ENCODE peak calls at places on chromosomes 12 and 14, in six cellular contexts. One of them, this sample, is unnamed.

GRCh38 chr14:99325016-99325415 is 53.0 kb upstream of the BCL11B start:
- DNase-seq in testis: no peak
- DNase-seq in lung: no peak
- DNase-seq in aorta: no peak
- DNase-seq in right cardiac atrium: no peak
- DNase-seq in astrocyte: no peak
- DNase-seq in this sample: no peak

GRCh38 chr14:105647784-105648608 is 121.6 kb downstream of the TMEM121 start:
- DNase-seq in testis: no peak
- DNase-seq in lung: no peak
- DNase-seq in aorta: no peak
- DNase-seq in right cardiac atrium: no peak
- DNase-seq in astrocyte: no peak
- DNase-seq in this sample: no peak

GRCh38 chr12:110739894-110740293 is 2.8 kb downstream of the PPP1CC start:
- DNase-seq in testis: no peak
- DNase-seq in lung: no peak
- DNase-seq in aorta: no peak
- DNase-seq in right cardiac atrium: no peak
- DNase-seq in astrocyte: no peak
- DNase-seq in this sample: no peak

GRCh38 chr12:89882051-89882450 is 173.4 kb upstream of the ATP2B1 start:
- DNase-seq in testis: no peak
- DNase-seq in lung: no peak
- DNase-seq in aorta: no peak
- DNase-seq in right cardiac atrium: no peak
- DNase-seq in astrocyte: peak
- DNase-seq in this sample: no peak

GRCh38 chr12:30622509-30622908 is 73.2 kb downstream of the IPO8 start:
- DNase-seq in testis: no peak
- DNase-seq in lung: no peak
- DNase-seq in aorta: no peak
- DNase-seq in right cardiac atrium: no peak
- DNase-seq in astrocyte: peak
- DNase-seq in this sample: peak

GRCh38 chr12:530308-530707 is 70.6 kb downstream of the B4GALNT3 start:
- DNase-seq in testis: no peak
- DNase-seq in lung: no peak
- DNase-seq in aorta: no peak
- DNase-seq in right cardiac atrium: no peak
- DNase-seq in astrocyte: peak
- DNase-seq in this sample: peak

GRCh38 chr14:20469242-20469889 is at the start of gene PNP:
- DNase-seq in testis: peak
- DNase-seq in lung: peak
- DNase-seq in aorta: peak
- DNase-seq in right cardiac atrium: peak
- DNase-seq in astrocyte: peak
- DNase-seq in this sample: peak

GRCh38 chr12:4214912-4215861 is 58.4 kb upstream of the CCND2 start:
- DNase-seq in testis: peak
- DNase-seq in lung: peak
- DNase-seq in aorta: peak
- DNase-seq in right cardiac atrium: peak
- DNase-seq in astrocyte: no peak
- DNase-seq in this sample: peak

GRCh38 chr12:67068204-67068731 is 200.9 kb upstream of the CAND1 start:
- DNase-seq in testis: no peak
- DNase-seq in lung: no peak
- DNase-seq in aorta: no peak
- DNase-seq in right cardiac atrium: no peak
- DNase-seq in astrocyte: no peak
- DNase-seq in this sample: peak

GRCh38 chr12:53221203-53222076 is 10.6 kb downstream of the RARG start:
- DNase-seq in testis: peak
- DNase-seq in lung: peak
- DNase-seq in aorta: peak
- DNase-seq in right cardiac atrium: peak
- DNase-seq in astrocyte: peak
- DNase-seq in this sample: peak

GRCh38 chr14:23345987-23346692 is 6.5 kb downstream of the SLC22A17 start:
- DNase-seq in testis: no peak
- DNase-seq in lung: no peak
- DNase-seq in aorta: no peak
- DNase-seq in right cardiac atrium: no peak
- DNase-seq in astrocyte: no peak
- DNase-seq in this sample: no peak

GRCh38 chr12:96108321-96108720 is 72.9 kb upstream of the LTA4H start:
- DNase-seq in testis: no peak
- DNase-seq in lung: peak
- DNase-seq in aorta: peak
- DNase-seq in right cardiac atrium: peak
- DNase-seq in astrocyte: no peak
- DNase-seq in this sample: peak

GRCh38 chr12:6662906-6663742 is at the start of gene ING4:
- DNase-seq in testis: peak
- DNase-seq in lung: peak
- DNase-seq in aorta: peak
- DNase-seq in right cardiac atrium: peak
- DNase-seq in astrocyte: peak
- DNase-seq in this sample: peak

GRCh38 chr12:6667559-6668210 is 4.8 kb upstream of the ING4 start:
- DNase-seq in testis: no peak
- DNase-seq in lung: no peak
- DNase-seq in aorta: no peak
- DNase-seq in right cardiac atrium: no peak
- DNase-seq in astrocyte: no peak
- DNase-seq in this sample: peak

GRCh38 chr12:6664902-6665301 is 2.0 kb upstream of the ING4 start:
- DNase-seq in testis: no peak
- DNase-seq in lung: no peak
- DNase-seq in aorta: no peak
- DNase-seq in right cardiac atrium: no peak
- DNase-seq in astrocyte: no peak
- DNase-seq in this sample: no peak

GRCh38 chr12:6662602-6662905 is 365 bp downstream of the ING4 start:
- DNase-seq in testis: no peak
- DNase-seq in lung: no peak
- DNase-seq in aorta: no peak
- DNase-seq in right cardiac atrium: no peak
- DNase-seq in astrocyte: no peak
- DNase-seq in this sample: no peak

GRCh38 chr12:6666211-6666610 is 3.3 kb upstream of the ING4 start:
- DNase-seq in testis: no peak
- DNase-seq in lung: no peak
- DNase-seq in aorta: no peak
- DNase-seq in right cardiac atrium: no peak
- DNase-seq in astrocyte: peak
- DNase-seq in this sample: no peak
- H3K27ac ChIP-seq in testis: no peak
- H3K27ac ChIP-seq in lung: no peak
- H3K27ac ChIP-seq in aorta: no peak
- H3K27ac ChIP-seq in right cardiac atrium: no peak
- H3K27ac ChIP-seq in astrocyte: no peak
- H3K27ac ChIP-seq in this sample: no peak

GRCh38 chr12:105231396-105231795 is 4.6 kb downstream of the APPL2 start:
- DNase-seq in testis: no peak
- DNase-seq in lung: no peak
- DNase-seq in aorta: no peak
- DNase-seq in right cardiac atrium: no peak
- DNase-seq in astrocyte: no peak
- DNase-seq in this sample: peak

GRCh38 chr12:105227879-105228278 is 8.1 kb downstream of the APPL2 start:
- DNase-seq in testis: no peak
- DNase-seq in lung: no peak
- DNase-seq in aorta: no peak
- DNase-seq in right cardiac atrium: no peak
- DNase-seq in astrocyte: no peak
- DNase-seq in this sample: no peak

GRCh38 chr12:105228966-105229365 is 7.0 kb downstream of the APPL2 start:
- DNase-seq in testis: no peak
- DNase-seq in lung: no peak
- DNase-seq in aorta: no peak
- DNase-seq in right cardiac atrium: no peak
- DNase-seq in astrocyte: no peak
- DNase-seq in this sample: no peak

GRCh38 chr12:105228494-105228893 is 7.5 kb downstream of the APPL2 start:
- DNase-seq in testis: no peak
- DNase-seq in lung: no peak
- DNase-seq in aorta: no peak
- DNase-seq in right cardiac atrium: no peak
- DNase-seq in astrocyte: peak
- DNase-seq in this sample: no peak

GRCh38 chr12:105229446-105229845 is 6.5 kb downstream of the APPL2 start:
- DNase-seq in testis: no peak
- DNase-seq in lung: no peak
- DNase-seq in aorta: no peak
- DNase-seq in right cardiac atrium: no peak
- DNase-seq in astrocyte: no peak
- DNase-seq in this sample: peak
- H3K27ac ChIP-seq in testis: peak
- H3K27ac ChIP-seq in lung: no peak
- H3K27ac ChIP-seq in aorta: no peak
- H3K27ac ChIP-seq in right cardiac atrium: no peak
- H3K27ac ChIP-seq in astrocyte: no peak
- H3K27ac ChIP-seq in this sample: no peak

DNA sequence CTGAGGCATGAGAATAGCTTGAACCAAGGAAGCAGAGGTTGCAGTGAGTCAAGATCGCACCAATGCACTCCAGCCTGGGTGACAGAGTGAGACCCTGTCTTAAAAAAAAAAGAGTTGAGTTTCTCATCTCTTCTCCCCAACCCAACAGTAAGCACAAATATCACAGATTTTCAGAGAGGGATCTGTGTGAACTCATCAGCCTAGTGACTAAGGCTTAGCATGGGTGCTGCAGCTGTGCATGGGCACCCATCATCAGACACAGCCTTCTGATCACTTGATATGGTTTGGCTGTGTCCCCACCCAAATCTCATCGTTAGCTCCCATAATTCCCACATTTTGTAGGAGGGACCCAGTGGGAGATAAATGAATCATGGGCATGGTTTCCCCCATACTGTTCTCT is 298.9 kb downstream of the PCNX1 start:
- DNase-seq in testis: no peak
- DNase-seq in lung: no peak
- DNase-seq in aorta: no peak
- DNase-seq in right cardiac atrium: no peak
- DNase-seq in astrocyte: no peak
- DNase-seq in this sample: no peak
- H3K27ac ChIP-seq in testis: no peak
- H3K27ac ChIP-seq in lung: no peak
- H3K27ac ChIP-seq in aorta: no peak
- H3K27ac ChIP-seq in right cardiac atrium: no peak
- H3K27ac ChIP-seq in astrocyte: no peak
- H3K27ac ChIP-seq in this sample: no peak

GRCh38 chr12:39830862-39831520 is 211.4 kb upstream of the ABCD2 start:
- DNase-seq in testis: no peak
- DNase-seq in lung: no peak
- DNase-seq in aorta: no peak
- DNase-seq in right cardiac atrium: no peak
- DNase-seq in astrocyte: peak
- DNase-seq in this sample: peak
- H3K27ac ChIP-seq in testis: no peak
- H3K27ac ChIP-seq in lung: no peak
- H3K27ac ChIP-seq in aorta: no peak
- H3K27ac ChIP-seq in right cardiac atrium: no peak
- H3K27ac ChIP-seq in astrocyte: no peak
- H3K27ac ChIP-seq in this sample: no peak